ENCODE peak calls at places on chromosomes 1 and 21, in seven cellular contexts. H, F, O, Z, R, K and W are unnamed samples.

GRCh38 chr21:39613029-39613934 is 542 bp downstream of the B3GALT5 start:
- DNase-seq in H (no peak), K (no peak), O (no peak), Z (no peak), F (no peak), R (peak), W (no peak)

GRCh38 chr1:66489146-66489545 is 44.8 kb upstream of the SGIP1 start:
- DNase-seq in H (peak), F (no peak), R (peak), Z (no peak), O (no peak), K (no peak), W (no peak)

GRCh38 chr1:44237721-44238457 is 24.6 kb downstream of the DMAP1 start:
- DNase-seq in K (peak), H (peak), Z (no peak), R (peak), F (peak), O (peak), W (peak)

GRCh38 chr1:29966526-29967045 is 730.3 kb downstream of the PTPRU start:
- DNase-seq in O (no peak), K (no peak), R (no peak), F (no peak), H (no peak), Z (no peak), W (no peak)

GRCh38 chr1:67662884-67663283 is 22.1 kb upstream of the GADD45A start:
- DNase-seq in K (no peak), H (no peak), F (no peak), R (no peak), O (no peak), Z (no peak), W (no peak)

GRCh38 chr1:112704908-112705627 is 1.9 kb downstream of the RHOC start:
- DNase-seq in K (peak), Z (peak), O (peak), R (peak), F (peak), H (peak), W (peak)

GRCh38 chr1:17010601-17011438 is 908 bp downstream of the ATP13A2 start:
- DNase-seq in O (no peak), F (no peak), R (peak), H (no peak), K (peak), Z (peak), W (peak)

GRCh38 chr1:117671781-117672501 is 66.1 kb downstream of the TENT5C start:
- DNase-seq in Z (no peak), H (no peak), K (peak), F (no peak), O (peak), R (peak), W (peak)

GRCh38 chr1:34122080-34122479 is 43.0 kb downstream of the CSMD2 start:
- DNase-seq in H (no peak), F (no peak), Z (no peak), R (no peak), K (no peak), O (no peak), W (no peak)

GRCh38 chr21:35678393-35678792 is 381.9 kb downstream of the SETD4 start:
- DNase-seq in O (no peak), H (no peak), R (no peak), F (no peak), Z (no peak), K (no peak), W (no peak)

GRCh38 chr1:156082111-156083091 is at the start of gene MEX3A:
- DNase-seq in F (peak), K (peak), R (peak), O (peak), Z (peak), H (peak), W (peak)

GRCh38 chr1:195939844-195940243 is 668.4 kb downstream of the KCNT2 start:
- DNase-seq in H (peak), O (peak), K (no peak), Z (no peak), F (no peak), R (no peak), W (no peak)

GRCh38 chr1:237878406-237878805 is 12.3 kb downstream of the ZP4 start:
- DNase-seq in K (no peak), Z (no peak), F (no peak), H (no peak), O (no peak), R (no peak), W (no peak)

GRCh38 chr1:92934395-92935378 is 26.6 kb downstream of the DIPK1A start:
- DNase-seq in R (peak), H (no peak), Z (no peak), F (peak), K (peak), O (no peak), W (peak)

GRCh38 chr1:67535474-67535873 is 105.3 kb upstream of the SERBP1 start:
- DNase-seq in O (peak), Z (peak), K (peak), H (peak), R (peak), F (peak), W (peak)

GRCh38 chr1:64356636-64357256 is 113.2 kb upstream of the CACHD1 start:
- DNase-seq in Z (no peak), H (no peak), R (no peak), F (no peak), K (no peak), O (peak), W (no peak)

GRCh38 chr1:219347376-219347775 is 173.7 kb downstream of the LYPLAL1 start:
- DNase-seq in H (no peak), F (no peak), R (no peak), Z (no peak), K (no peak), O (no peak), W (no peak)

GRCh38 chr1:59815892-59816291 is 1.1 kb downstream of the HOOK1 start:
- DNase-seq in Z (no peak), R (no peak), H (peak), O (peak), K (no peak), F (no peak), W (no peak)

GRCh38 chr1:43153443-43153842 is 18.6 kb downstream of the EBNA1BP2 start:
- DNase-seq in Z (no peak), R (no peak), O (no peak), F (no peak), K (no peak), H (no peak), W (no peak)

GRCh38 chr1:22878626-22879025 is 94.0 kb downstream of the LACTBL1 start:
- DNase-seq in O (no peak), Z (no peak), F (no peak), H (peak), R (no peak), K (no peak), W (no peak)

GRCh38 chr1:115082949-115083348 is 6.4 kb downstream of the TSPAN2 start:
- DNase-seq in H (no peak), F (no peak), O (peak), K (no peak), Z (no peak), R (no peak), W (no peak)

GRCh38 chr1:214678386-214678785 is 75.4 kb downstream of the CENPF start:
- DNase-seq in K (no peak), R (no peak), H (no peak), O (no peak), F (no peak), Z (peak), W (no peak)

GRCh38 chr1:27575861-27576331 is 28.0 kb downstream of the AHDC1 start:
- DNase-seq in Z (peak), R (no peak), F (peak), O (peak), H (peak), K (peak), W (peak)

GRCh38 chr21:42837421-42838211 is 41.7 kb downstream of the WDR4 start:
- DNase-seq in O (peak), Z (no peak), H (no peak), K (no peak), R (no peak), F (no peak), W (no peak)

GRCh38 chr1:36778773-36779172 is 255.5 kb downstream of the GRIK3 start:
- DNase-seq in H (no peak), F (no peak), O (no peak), K (no peak), Z (no peak), R (no peak), W (no peak)

GRCh38 chr1:43294761-43295160 is 6.0 kb upstream of the TIE1 start:
- DNase-seq in O (no peak), H (no peak), R (no peak), Z (no peak), K (no peak), F (no peak), W (no peak)

GRCh38 chr1:14626869-14627607 is 28.6 kb downstream of the KAZN start:
- DNase-seq in H (peak), O (peak), Z (no peak), K (no peak), F (no peak), R (no peak), W (peak)

GRCh38 chr1:156417700-156418015 is 48.6 kb downstream of the RHBG start:
- DNase-seq in K (no peak), H (no peak), O (no peak), R (no peak), F (no peak), Z (no peak), W (no peak)

GRCh38 chr1:65090406-65090805 is 57.6 kb upstream of the AK4 start:
- DNase-seq in R (no peak), K (no peak), Z (peak), O (no peak), H (no peak), F (no peak), W (no peak)

GRCh38 chr1:153750026-153750995 is 22.5 kb downstream of the INTS3 start:
- DNase-seq in F (no peak), R (peak), K (peak), O (peak), H (no peak), Z (no peak), W (no peak)

GRCh38 chr1:8831329-8831728 is 13.9 kb upstream of the RERE start:
- DNase-seq in K (peak), Z (no peak), H (no peak), O (peak), F (no peak), R (no peak), W (no peak)
- TF ChIP-seq CTCF in K (no peak), Z (peak), H (no peak), O (peak), F (no peak), R (peak), W (no peak)

DNA sequence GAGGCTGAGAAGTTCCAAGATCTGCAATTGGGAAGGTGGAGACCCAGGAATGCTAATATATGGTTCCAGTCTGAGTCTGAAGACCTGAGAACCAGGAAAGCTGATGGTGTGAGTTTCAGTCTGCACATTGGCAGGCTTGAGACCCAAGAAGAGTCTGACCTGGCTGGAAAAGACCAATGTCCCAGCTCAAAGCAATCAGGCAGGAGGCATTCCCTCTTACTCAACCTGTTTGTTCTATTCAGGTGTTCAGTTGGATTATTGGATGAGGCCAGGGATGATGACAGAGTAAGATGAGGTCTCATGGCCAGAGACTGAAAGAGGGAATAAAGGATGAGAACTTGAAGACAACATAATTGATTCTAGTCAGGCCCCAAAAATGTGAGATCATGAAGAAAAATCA is 50.1 kb downstream of the SPATA46 start:
- DNase-seq in K (no peak), H (no peak), F (no peak), Z (no peak), O (no peak), R (no peak), W (no peak)
- TF ChIP-seq CTCF in K (no peak), H (no peak), F (no peak), Z (no peak), O (no peak), R (no peak), W (no peak)

GRCh38 chr1:226308166-226308722 is 720 bp downstream of the LIN9 start:
- DNase-seq in O (peak), F (peak), R (no peak), Z (peak), H (peak), K (peak), W (peak)

GRCh38 chr1:226310123-226310540 is 1.2 kb upstream of the LIN9 start:
- DNase-seq in R (no peak), H (no peak), F (no peak), Z (no peak), O (peak), K (no peak), W (no peak)

GRCh38 chr1:226308723-226309397 is at the start of gene LIN9:
- DNase-seq in Z (peak), O (peak), K (peak), R (peak), F (peak), H (peak), W (peak)

GRCh38 chr1:226310637-226311195 is 1.8 kb upstream of the LIN9 start:
- DNase-seq in H (peak), F (no peak), K (no peak), Z (peak), O (no peak), R (no peak), W (peak)

DNA sequence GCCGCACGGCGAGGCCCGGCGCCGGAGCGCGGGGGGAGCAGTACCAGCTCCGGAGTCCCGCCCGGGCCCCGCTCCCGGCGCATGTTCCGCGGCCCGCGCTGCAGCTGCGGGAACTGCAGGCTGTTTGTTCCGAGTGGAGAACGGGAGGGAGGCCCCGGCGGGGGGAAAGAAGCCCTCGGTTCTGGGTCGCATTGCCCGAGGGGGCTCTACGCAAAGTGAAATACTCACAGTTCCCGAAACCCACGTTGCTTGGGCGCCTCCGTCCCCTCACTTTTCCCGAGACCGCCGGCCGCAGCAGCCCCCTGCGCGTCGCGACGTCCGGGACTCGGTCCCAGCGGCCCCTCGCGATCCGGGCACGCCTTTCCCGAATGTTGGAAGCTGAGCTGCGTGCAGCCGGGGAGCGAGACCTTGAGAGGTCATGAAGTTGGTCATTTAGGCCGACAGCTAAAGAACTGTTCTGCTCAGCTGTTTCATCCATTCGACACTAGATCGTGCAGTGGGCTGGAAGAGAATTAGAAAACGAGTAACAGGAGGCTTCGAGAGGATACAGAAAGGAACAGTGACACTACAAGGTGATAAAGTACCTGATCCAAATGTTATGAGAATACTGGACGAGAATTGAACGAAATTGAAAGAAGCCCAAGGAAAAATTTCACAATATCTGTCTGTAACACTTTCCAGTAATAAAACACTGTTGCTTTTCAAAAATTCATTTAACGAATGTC is 596 bp upstream of the LIN9 start:
- DNase-seq in K (peak), O (peak), H (peak), F (no peak), Z (no peak), R (peak), W (no peak)
- TF ChIP-seq CTCF in K (peak), O (no peak), H (no peak), F (no peak), Z (no peak), R (peak), W (peak)

GRCh38 chr1:57124768-57125446 is 159.1 kb upstream of the C8B start:
- DNase-seq in H (peak), K (no peak), Z (no peak), F (no peak), O (no peak), R (peak), W (no peak)
- TF ChIP-seq CTCF in H (no peak), K (no peak), Z (no peak), F (no peak), O (peak), R (peak), W (no peak)